ENCODE peak calls at places on chromosome 4, in seven cellular contexts. V, K, F, P, U, R and Z are unnamed samples.

GRCh38 chr4:179325181-179325580 is 1882.9 kb upstream of the AGA start:
- DNase-seq in R (no peak), U (no peak), F (no peak), V (no peak), K (no peak), P (no peak), Z (no peak)

GRCh38 chr4:82589756-82590155 is 28.0 kb upstream of the TMEM150C start:
- DNase-seq in U (no peak), F (no peak), R (no peak), K (no peak), P (no peak), V (no peak), Z (no peak)

GRCh38 chr4:48100248-48100647 is 33.8 kb downstream of the TXK start:
- DNase-seq in R (no peak), U (no peak), P (no peak), F (no peak), K (no peak), V (no peak), Z (no peak)

GRCh38 chr4:86498560-86499166 is 95.5 kb upstream of the PTPN13 start:
- DNase-seq in V (peak; percentile 47), P (peak; percentile 78), K (peak; percentile 86), U (no peak), R (peak; percentile 78), F (no peak), Z (no peak)

GRCh38 chr4:71186566-71187398 is 152.0 kb upstream of the SLC4A4 start:
- DNase-seq in U (peak; percentile 82), V (no peak), P (peak; percentile 78), K (peak; percentile 79), F (peak; percentile 68), R (peak; percentile 68), Z (peak; percentile 71)

GRCh38 chr4:129428454-129428853 is 332.5 kb downstream of the C4orf33 start:
- DNase-seq in P (no peak), V (no peak), U (no peak), R (no peak), F (no peak), K (no peak), Z (no peak)

GRCh38 chr4:143986173-143986572 is 33.0 kb downstream of the GYPB start:
- DNase-seq in K (peak; percentile 51), R (no peak), F (no peak), V (no peak), U (peak; percentile 59), P (no peak), Z (no peak)

GRCh38 chr4:4720671-4721070 is 138.8 kb upstream of the MSX1 start:
- DNase-seq in F (no peak), U (no peak), V (no peak), P (no peak), K (no peak), R (no peak), Z (no peak)

GRCh38 chr4:154516320-154516719 is 24.7 kb upstream of the DCHS2 start:
- DNase-seq in U (no peak), V (no peak), P (no peak), R (no peak), F (no peak), K (no peak), Z (no peak)

GRCh38 chr4:42143996-42144395 is 8.5 kb downstream of the BEND4 start:
- DNase-seq in V (no peak), F (no peak), K (no peak), P (no peak), R (no peak), U (no peak), Z (no peak)

GRCh38 chr4:6568689-6569332 is 6.2 kb upstream of the MAN2B2 start:
- DNase-seq in R (peak; percentile 60), F (no peak), U (no peak), P (no peak), K (no peak), V (peak; percentile 73), Z (no peak)

GRCh38 chr4:23938796-23939195 is 48.9 kb upstream of the PPARGC1A start:
- DNase-seq in K (no peak), R (no peak), V (no peak), P (no peak), U (no peak), F (no peak), Z (no peak)

GRCh38 chr4:59553063-59553738 is 1646.9 kb upstream of the ADGRL3 start:
- DNase-seq in V (no peak), U (no peak), P (no peak), K (no peak), F (no peak), R (peak; percentile 0), Z (no peak)

GRCh38 chr4:15963001-15963451 is at the start of gene FGFBP2:
- DNase-seq in U (peak; percentile 91), F (peak; percentile 66), P (peak; percentile 73), K (peak; percentile 84), V (peak; percentile 21), R (peak; percentile 66), Z (peak; percentile 51)

GRCh38 chr4:126544276-126544675 is 1088.5 kb upstream of the INTU start:
- DNase-seq in K (no peak), R (no peak), F (no peak), V (no peak), U (no peak), P (no peak), Z (no peak)

GRCh38 chr4:43223820-43224219 is 331.3 kb downstream of the GRXCR1 start:
- DNase-seq in K (no peak), P (no peak), V (no peak), U (no peak), R (peak; percentile 5), F (no peak), Z (no peak)

GRCh38 chr4:81580346-81581013 is 108.8 kb upstream of the RASGEF1B start:
- DNase-seq in V (no peak), R (no peak), K (no peak), P (no peak), F (no peak), U (no peak), Z (no peak)

GRCh38 chr4:182447938-182448280 is 204.7 kb downstream of the TENM3 start:
- DNase-seq in V (no peak), K (no peak), F (no peak), U (no peak), P (peak; percentile 28), R (peak; percentile 7), Z (no peak)

GRCh38 chr4:139609647-139610046 is 53.6 kb upstream of the SETD7 start:
- DNase-seq in U (no peak), V (no peak), P (no peak), R (peak; percentile 28), F (no peak), K (no peak), Z (no peak)

GRCh38 chr4:121720109-121720508 is 23.3 kb upstream of the ANXA5 start:
- DNase-seq in P (no peak), V (no peak), U (no peak), R (no peak), K (no peak), F (no peak), Z (no peak)

DNA sequence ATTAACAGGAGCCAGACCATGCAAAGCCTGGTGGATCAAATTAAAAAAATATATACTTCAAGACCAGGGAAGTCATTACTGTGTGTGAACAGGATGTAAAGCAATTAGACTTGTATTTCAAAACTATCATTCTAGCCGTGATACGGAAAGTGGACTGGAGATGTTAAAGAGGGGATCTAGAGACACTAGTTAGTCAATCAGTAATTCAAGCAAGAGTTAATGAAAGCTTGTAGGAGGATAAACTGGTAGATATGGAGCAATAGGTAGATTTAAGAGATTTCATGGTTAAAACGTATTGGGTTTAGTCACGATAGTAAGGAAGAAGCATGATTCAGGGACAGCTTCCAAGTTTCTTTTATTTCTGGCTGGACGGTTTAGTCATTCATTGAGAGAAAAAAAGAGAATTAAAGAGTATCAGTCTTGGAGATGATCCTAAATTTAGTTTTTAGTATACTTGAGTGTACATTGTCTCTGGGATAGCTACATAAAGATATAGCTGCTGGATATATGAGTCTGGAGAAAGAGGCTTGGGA is 3.9 kb downstream of the MAD2L1 start:
- DNase-seq in R (peak; percentile 8), F (no peak), V (no peak), K (no peak), P (no peak), U (no peak), Z (no peak)
- H3K36me3 ChIP-seq in R (peaks cover 8% of the 10 kb centered on the region), F (no peaks in the 10 kb centered on the region), V (peaks cover 22% of the 10 kb centered on the region), K (peaks cover 33% of the 10 kb centered on the region), P (no peaks in the 10 kb centered on the region), U (peaks cover 58% of the 10 kb centered on the region), Z (no peaks in the 10 kb centered on the region)

GRCh38 chr4:118905546-118905945 is 16.9 kb downstream of the SYNPO2 start:
- DNase-seq in P (no peak), U (no peak), F (no peak), R (peak; percentile 45), V (no peak), K (no peak), Z (no peak)
- TF ChIP-seq CTCF in P (no peak), U (no peak), F (no peak), R (no peak), V (no peak), K (no peak), Z (no peak)

GRCh38 chr4:54784188-54784671 is 126.5 kb downstream of the KIT start:
- DNase-seq in K (no peak), R (peak; percentile 94), F (peak; percentile 63), P (peak; percentile 13), V (no peak), U (no peak), Z (peak; percentile 51)
- H3K4me3 ChIP-seq in K (no peak overlapping the region), R (no peak overlapping the region), F (no peak overlapping the region), P (no peak overlapping the region), V (no peak overlapping the region), U (no peak overlapping the region), Z (no peak overlapping the region)

DNA sequence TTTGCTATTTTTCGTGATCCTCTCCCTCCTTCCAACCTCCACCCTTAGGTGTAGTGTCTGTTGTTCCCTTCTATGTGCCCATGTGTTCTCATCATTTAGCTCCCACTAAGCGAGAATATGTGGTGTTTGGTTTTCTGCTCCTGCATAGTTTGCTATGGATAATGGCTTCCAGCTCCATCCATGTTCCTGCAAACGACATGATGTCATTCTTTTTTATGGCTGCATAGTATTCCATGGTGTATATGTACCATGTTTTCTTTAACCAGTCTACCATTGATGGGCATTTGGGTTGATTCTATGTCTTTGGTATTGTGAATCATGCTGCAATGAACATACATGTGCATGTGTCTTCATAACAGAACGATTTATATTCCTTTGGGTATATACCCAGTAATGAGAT is 102.7 kb downstream of the SEL1L3 start:
- DNase-seq in F (no peak), P (no peak), K (no peak), V (no peak), U (no peak), R (no peak), Z (no peak)
- H3K36me3 ChIP-seq in F (peaks cover 5% of the 10 kb centered on the region), P (no peaks in the 10 kb centered on the region), K (peaks cover 22% of the 10 kb centered on the region), V (peaks cover 9% of the 10 kb centered on the region), U (no peaks in the 10 kb centered on the region), R (no peaks in the 10 kb centered on the region), Z (peaks cover 11% of the 10 kb centered on the region)

DNA sequence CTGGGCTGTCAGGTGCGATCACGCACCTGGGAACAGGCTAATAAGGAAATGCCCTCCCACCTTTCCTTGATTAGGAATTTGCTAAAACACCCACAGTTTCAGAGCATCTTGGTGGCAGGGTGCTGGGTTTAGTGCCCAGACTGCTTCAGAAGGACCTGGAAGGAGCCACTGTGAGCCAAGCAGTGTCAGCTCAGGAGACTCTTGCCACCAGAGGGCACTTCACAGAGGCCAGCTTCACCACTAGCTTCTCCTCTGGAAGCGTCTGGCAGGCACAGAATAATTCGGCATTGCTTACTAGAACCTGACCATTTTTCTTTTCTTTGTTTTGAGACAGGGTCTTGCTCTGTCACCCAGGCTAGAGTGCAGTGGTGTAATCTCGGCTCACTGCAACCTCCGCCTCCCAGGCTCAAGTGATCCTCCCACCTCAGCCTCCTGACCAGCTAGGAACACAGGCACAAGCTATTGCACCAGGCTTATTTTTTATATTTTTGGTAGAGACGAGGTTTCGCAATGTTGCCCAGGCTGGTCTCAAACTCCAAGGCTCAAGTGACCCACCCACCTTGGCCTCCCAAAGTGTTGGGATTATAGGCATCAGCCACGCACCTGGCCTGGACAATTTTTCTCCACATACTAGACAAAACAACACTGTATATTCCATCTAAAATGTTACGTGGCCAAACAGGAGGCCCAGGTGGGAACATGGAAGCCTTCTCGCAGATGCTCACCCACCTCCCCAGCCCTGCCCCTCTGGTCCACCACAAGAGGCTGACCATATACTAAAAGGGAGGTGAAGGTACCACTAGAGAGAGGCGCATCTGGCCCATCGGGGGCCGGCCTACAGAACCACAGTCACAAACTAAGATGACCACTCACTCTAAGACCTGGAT is 14.1 kb downstream of the NOP14 start:
- DNase-seq in V (peak; percentile 22), R (peak; percentile 33), P (peak; percentile 57), F (no peak), U (peak; percentile 77), K (no peak), Z (peak; percentile 62)
- TF ChIP-seq CTCF in V (peak; percentile 35), R (peak; percentile 36), P (peak; percentile 52), F (no peak), U (peak; percentile 75), K (peak; percentile 51), Z (peak; percentile 25)